ENCODE peak calls at places on chromosomes 12 and 14, in seven cellular contexts. One of them, this sample, is unnamed.
A peak's percentile ranks its signal among the peaks of the same experiment; 100 is the strongest.

GRCh38 chr12:71469235-71469873 is 29.8 kb downstream of the LGR5 start:
- DNase-seq in uterus: no peak
- DNase-seq in Peyer's patch: peak; percentile 56
- DNase-seq in stomach: no peak
- DNase-seq in gastrocnemius medialis: peak; percentile 29
- DNase-seq in transverse colon: no peak
- DNase-seq in esophagus squamous epithelium: no peak
- DNase-seq in this sample: no peak

GRCh38 chr12:31000751-31001150 is 72.9 kb upstream of the DDX11 start:
- DNase-seq in stomach: no peak
- DNase-seq in gastrocnemius medialis: no peak
- DNase-seq in uterus: no peak
- DNase-seq in esophagus squamous epithelium: no peak
- DNase-seq in Peyer's patch: peak; percentile 26
- DNase-seq in transverse colon: no peak
- DNase-seq in this sample: no peak

GRCh38 chr12:94312388-94312787 is 147.3 kb downstream of the CEP83 start:
- DNase-seq in transverse colon: no peak
- DNase-seq in gastrocnemius medialis: no peak
- DNase-seq in stomach: no peak
- DNase-seq in uterus: no peak
- DNase-seq in Peyer's patch: no peak
- DNase-seq in esophagus squamous epithelium: no peak
- DNase-seq in this sample: no peak

GRCh38 chr12:48794870-48795269 is 6.0 kb upstream of the ADCY6 start:
- DNase-seq in esophagus squamous epithelium: no peak
- DNase-seq in Peyer's patch: no peak
- DNase-seq in stomach: no peak
- DNase-seq in uterus: no peak
- DNase-seq in transverse colon: no peak
- DNase-seq in gastrocnemius medialis: no peak
- DNase-seq in this sample: no peak

GRCh38 chr12:99935608-99936007 is 49.1 kb downstream of the ANKS1B start:
- DNase-seq in gastrocnemius medialis: no peak
- DNase-seq in esophagus squamous epithelium: no peak
- DNase-seq in transverse colon: no peak
- DNase-seq in uterus: no peak
- DNase-seq in Peyer's patch: no peak
- DNase-seq in stomach: no peak
- DNase-seq in this sample: no peak

GRCh38 chr12:3718100-3718499 is 34.8 kb downstream of the CRACR2A start:
- DNase-seq in esophagus squamous epithelium: no peak
- DNase-seq in stomach: peak; percentile 39
- DNase-seq in Peyer's patch: no peak
- DNase-seq in transverse colon: no peak
- DNase-seq in uterus: no peak
- DNase-seq in gastrocnemius medialis: no peak
- DNase-seq in this sample: no peak

GRCh38 chr14:106372870-106373657 is 846.7 kb downstream of the TMEM121 start:
- DNase-seq in stomach: peak; percentile 73
- DNase-seq in esophagus squamous epithelium: no peak
- DNase-seq in transverse colon: peak; percentile 72
- DNase-seq in gastrocnemius medialis: no peak
- DNase-seq in Peyer's patch: peak; percentile 73
- DNase-seq in uterus: no peak
- DNase-seq in this sample: no peak

GRCh38 chr14:21846227-21846885 is 172.7 kb upstream of the OR4E1 start:
- DNase-seq in stomach: peak; percentile 40
- DNase-seq in gastrocnemius medialis: no peak
- DNase-seq in esophagus squamous epithelium: no peak
- DNase-seq in uterus: no peak
- DNase-seq in transverse colon: peak; percentile 49
- DNase-seq in Peyer's patch: no peak
- DNase-seq in this sample: peak; percentile 23

GRCh38 chr12:123543541-123543940 is 10.0 kb upstream of the RILPL1 start:
- DNase-seq in uterus: no peak
- DNase-seq in stomach: no peak
- DNase-seq in esophagus squamous epithelium: no peak
- DNase-seq in Peyer's patch: no peak
- DNase-seq in gastrocnemius medialis: no peak
- DNase-seq in transverse colon: no peak
- DNase-seq in this sample: no peak

GRCh38 chr12:15322164-15323054 is at the start of gene PTPRO:
- DNase-seq in gastrocnemius medialis: no peak
- DNase-seq in stomach: no peak
- DNase-seq in transverse colon: no peak
- DNase-seq in esophagus squamous epithelium: no peak
- DNase-seq in uterus: peak; percentile 17
- DNase-seq in Peyer's patch: no peak
- DNase-seq in this sample: no peak

GRCh38 chr14:101587403-101587998 is 26.2 kb downstream of the DIO3 start:
- DNase-seq in Peyer's patch: no peak
- DNase-seq in stomach: no peak
- DNase-seq in gastrocnemius medialis: no peak
- DNase-seq in esophagus squamous epithelium: no peak
- DNase-seq in transverse colon: no peak
- DNase-seq in uterus: no peak
- DNase-seq in this sample: no peak

GRCh38 chr14:59688224-59689170 is 111.9 kb upstream of the CCDC175 start:
- DNase-seq in esophagus squamous epithelium: no peak
- DNase-seq in transverse colon: peak; percentile 58
- DNase-seq in uterus: no peak
- DNase-seq in stomach: peak; percentile 44
- DNase-seq in gastrocnemius medialis: no peak
- DNase-seq in Peyer's patch: peak; percentile 48
- DNase-seq in this sample: peak; percentile 64

GRCh38 chr14:34522496-34522895 is 17.0 kb downstream of the EAPP start:
- DNase-seq in stomach: no peak
- DNase-seq in transverse colon: no peak
- DNase-seq in esophagus squamous epithelium: no peak
- DNase-seq in Peyer's patch: no peak
- DNase-seq in uterus: no peak
- DNase-seq in gastrocnemius medialis: no peak
- DNase-seq in this sample: no peak

GRCh38 chr12:14384783-14385638 is 19.5 kb downstream of the ATF7IP start:
- DNase-seq in Peyer's patch: no peak
- DNase-seq in uterus: peak; percentile 30
- DNase-seq in esophagus squamous epithelium: no peak
- DNase-seq in stomach: peak; percentile 41
- DNase-seq in transverse colon: peak; percentile 54
- DNase-seq in gastrocnemius medialis: peak; percentile 75
- DNase-seq in this sample: no peak

GRCh38 chr12:2372178-2372577 is 319.4 kb downstream of the CACNA1C start:
- DNase-seq in esophagus squamous epithelium: no peak
- DNase-seq in stomach: no peak
- DNase-seq in uterus: no peak
- DNase-seq in transverse colon: no peak
- DNase-seq in Peyer's patch: no peak
- DNase-seq in gastrocnemius medialis: no peak
- DNase-seq in this sample: no peak

GRCh38 chr12:12010277-12011031 is 60.3 kb upstream of the BCL2L14 start:
- DNase-seq in transverse colon: peak; percentile 41
- DNase-seq in uterus: no peak
- DNase-seq in stomach: no peak
- DNase-seq in esophagus squamous epithelium: peak; percentile 24
- DNase-seq in Peyer's patch: no peak
- DNase-seq in gastrocnemius medialis: peak; percentile 41
- DNase-seq in this sample: peak; percentile 40

GRCh38 chr12:68482660-68483059 is 128.0 kb upstream of the RAP1B start:
- DNase-seq in uterus: no peak
- DNase-seq in stomach: no peak
- DNase-seq in esophagus squamous epithelium: no peak
- DNase-seq in gastrocnemius medialis: no peak
- DNase-seq in Peyer's patch: no peak
- DNase-seq in transverse colon: peak; percentile 52
- DNase-seq in this sample: no peak

GRCh38 chr14:101838476-101838875 is 77.0 kb downstream of the PPP2R5C start:
- DNase-seq in gastrocnemius medialis: no peak
- DNase-seq in transverse colon: no peak
- DNase-seq in Peyer's patch: no peak
- DNase-seq in uterus: no peak
- DNase-seq in stomach: no peak
- DNase-seq in esophagus squamous epithelium: no peak
- DNase-seq in this sample: no peak

DNA sequence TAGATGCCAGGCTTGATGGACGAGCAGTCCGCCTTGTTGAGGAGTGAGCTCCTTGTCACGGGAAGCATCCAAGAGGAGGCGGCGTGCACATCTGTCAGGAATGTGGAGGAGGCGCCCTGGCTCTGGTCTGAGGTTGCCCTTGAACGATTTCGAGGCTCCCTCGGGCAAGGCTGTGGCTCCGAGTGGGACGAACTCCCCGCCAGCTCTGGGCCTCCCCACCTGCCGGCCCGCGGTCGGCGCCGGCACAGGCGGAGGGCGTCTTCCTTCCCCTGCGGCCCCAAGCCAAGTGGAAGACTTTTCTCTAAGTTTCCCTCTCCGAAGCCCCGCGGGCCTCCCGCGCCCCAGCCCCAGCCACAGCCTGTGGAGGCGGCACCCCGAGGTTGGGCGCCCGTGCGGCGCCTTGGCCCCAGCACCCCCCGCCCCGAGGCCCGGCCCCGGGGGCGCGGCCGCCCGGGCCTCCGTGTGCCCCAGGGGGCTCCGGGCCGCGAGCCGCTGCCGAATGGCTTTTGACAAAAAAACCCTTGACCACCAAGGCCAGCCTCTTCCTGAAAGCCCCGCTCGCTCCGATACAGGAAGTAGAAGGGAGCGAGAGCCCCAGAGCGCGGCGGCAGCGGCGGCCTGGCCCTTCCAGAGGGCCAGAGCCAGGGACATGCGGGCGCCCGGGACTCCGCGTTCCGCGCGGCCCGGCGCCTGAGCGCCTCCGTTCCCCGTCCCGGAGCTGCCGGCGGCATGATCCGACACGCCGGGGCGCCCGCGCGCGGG is at the start of gene RIN3:
- DNase-seq in esophagus squamous epithelium: peak; percentile 16
- DNase-seq in uterus: peak; percentile 53
- DNase-seq in stomach: no peak
- DNase-seq in transverse colon: peak; percentile 61
- DNase-seq in Peyer's patch: peak; percentile 73
- DNase-seq in gastrocnemius medialis: no peak
- DNase-seq in this sample: no peak
- TF ChIP-seq POLR2A in esophagus squamous epithelium: no peak
- TF ChIP-seq POLR2A in uterus: no peak
- TF ChIP-seq POLR2A in stomach: no peak
- TF ChIP-seq POLR2A in transverse colon: peak; percentile 49
- TF ChIP-seq POLR2A in Peyer's patch: no peak
- TF ChIP-seq POLR2A in gastrocnemius medialis: no peak
- TF ChIP-seq POLR2A in this sample: no peak

GRCh38 chr14:91115986-91116385 is 2.1 kb downstream of the DGLUCY start:
- DNase-seq in gastrocnemius medialis: no peak
- DNase-seq in stomach: peak; percentile 49
- DNase-seq in transverse colon: no peak
- DNase-seq in Peyer's patch: no peak
- DNase-seq in uterus: no peak
- DNase-seq in esophagus squamous epithelium: no peak
- DNase-seq in this sample: no peak
- H3K4me3 ChIP-seq in gastrocnemius medialis: peak overlapping the region; percentile 81
- H3K4me3 ChIP-seq in stomach: peak overlapping the region; percentile 67
- H3K4me3 ChIP-seq in transverse colon: peak overlapping the region; percentile 61
- H3K4me3 ChIP-seq in Peyer's patch: peak overlapping the region; percentile 64
- H3K4me3 ChIP-seq in uterus: no peak overlapping the region
- H3K4me3 ChIP-seq in esophagus squamous epithelium: peak overlapping the region; percentile 76
- H3K4me3 ChIP-seq in this sample: no peak overlapping the region

DNA sequence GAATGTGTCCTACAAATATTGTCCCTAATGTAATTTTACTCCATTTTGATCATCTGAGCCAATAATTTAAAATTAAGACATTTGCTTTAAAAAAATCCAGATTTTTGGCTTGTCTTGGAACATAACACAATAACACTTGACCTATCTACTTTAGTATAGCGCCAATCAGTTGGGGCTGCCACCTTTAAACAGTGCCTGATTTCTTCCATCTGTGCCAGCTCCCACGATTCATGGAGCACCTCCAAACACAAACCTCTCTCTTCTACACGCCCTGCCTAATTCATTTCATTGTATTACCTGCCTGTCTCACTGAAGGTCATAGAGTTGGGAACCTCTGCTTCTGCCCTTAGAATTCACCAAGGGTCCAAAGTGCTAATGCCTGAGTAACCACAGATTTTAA is 352.4 kb downstream of the TMEM132D start:
- DNase-seq in Peyer's patch: no peak
- DNase-seq in gastrocnemius medialis: no peak
- DNase-seq in esophagus squamous epithelium: no peak
- DNase-seq in transverse colon: no peak
- DNase-seq in uterus: no peak
- DNase-seq in stomach: no peak
- DNase-seq in this sample: no peak
- H3K9me3 ChIP-seq in Peyer's patch: no peaks in the 10 kb centered on the region
- H3K9me3 ChIP-seq in gastrocnemius medialis: no peaks in the 10 kb centered on the region
- H3K9me3 ChIP-seq in esophagus squamous epithelium: no peaks in the 10 kb centered on the region
- H3K9me3 ChIP-seq in transverse colon: peaks cover 6% of the 10 kb centered on the region
- H3K9me3 ChIP-seq in uterus: no peaks in the 10 kb centered on the region
- H3K9me3 ChIP-seq in stomach: peaks cover 11% of the 10 kb centered on the region
- H3K9me3 ChIP-seq in this sample: peaks cover 4% of the 10 kb centered on the region

GRCh38 chr14:50768220-50768619 is 62.7 kb downstream of the NIN start:
- DNase-seq in gastrocnemius medialis: no peak
- DNase-seq in stomach: no peak
- DNase-seq in Peyer's patch: no peak
- DNase-seq in esophagus squamous epithelium: no peak
- DNase-seq in transverse colon: no peak
- DNase-seq in uterus: no peak
- DNase-seq in this sample: no peak

GRCh38 chr14:50768693-50769092 is 62.3 kb downstream of the NIN start:
- DNase-seq in stomach: no peak
- DNase-seq in Peyer's patch: no peak
- DNase-seq in uterus: no peak
- DNase-seq in gastrocnemius medialis: no peak
- DNase-seq in esophagus squamous epithelium: no peak
- DNase-seq in transverse colon: no peak
- DNase-seq in this sample: no peak

GRCh38 chr14:50772361-50772760 is 58.6 kb downstream of the NIN start:
- DNase-seq in gastrocnemius medialis: no peak
- DNase-seq in esophagus squamous epithelium: no peak
- DNase-seq in stomach: no peak
- DNase-seq in Peyer's patch: no peak
- DNase-seq in uterus: no peak
- DNase-seq in transverse colon: no peak
- DNase-seq in this sample: no peak

GRCh38 chr14:50770586-50770985 is 60.4 kb downstream of the NIN start:
- DNase-seq in Peyer's patch: no peak
- DNase-seq in transverse colon: no peak
- DNase-seq in gastrocnemius medialis: no peak
- DNase-seq in uterus: no peak
- DNase-seq in stomach: no peak
- DNase-seq in esophagus squamous epithelium: no peak
- DNase-seq in this sample: no peak

DNA sequence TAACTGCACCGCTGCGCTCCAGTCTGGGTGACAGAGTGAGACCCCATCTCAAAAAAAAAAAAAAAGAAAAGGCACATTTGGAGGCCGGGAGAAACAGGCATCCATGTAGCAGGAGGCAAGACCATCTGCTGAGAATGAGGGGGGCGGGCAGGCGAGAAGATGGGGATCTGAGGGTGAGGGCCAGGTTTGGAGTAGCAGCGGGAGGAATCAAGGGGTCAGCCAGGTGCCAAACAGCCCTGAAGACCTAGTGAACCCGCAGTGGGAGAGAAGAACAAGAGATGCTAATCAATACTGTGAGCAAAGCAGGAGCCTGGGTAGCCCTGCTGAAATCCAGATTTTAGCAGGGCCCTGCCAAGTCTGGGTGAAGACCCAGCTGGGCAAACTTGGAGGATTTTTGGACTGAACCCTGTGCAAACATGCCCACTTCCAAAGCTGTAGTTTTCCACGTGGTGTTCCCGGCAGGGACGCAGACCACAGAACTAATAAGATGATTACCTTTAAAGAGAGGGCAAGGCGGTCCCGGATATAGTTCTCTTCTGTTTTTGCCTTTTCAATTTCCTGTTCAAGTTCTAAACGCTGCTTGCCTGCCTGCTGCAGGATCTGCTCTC is 61.0 kb downstream of the NIN start:
- DNase-seq in gastrocnemius medialis: no peak
- DNase-seq in transverse colon: no peak
- DNase-seq in uterus: no peak
- DNase-seq in stomach: peak; percentile 78
- DNase-seq in esophagus squamous epithelium: no peak
- DNase-seq in Peyer's patch: no peak
- DNase-seq in this sample: no peak
- TF ChIP-seq POLR2A in gastrocnemius medialis: no peak
- TF ChIP-seq POLR2A in transverse colon: no peak
- TF ChIP-seq POLR2A in uterus: no peak
- TF ChIP-seq POLR2A in stomach: no peak
- TF ChIP-seq POLR2A in esophagus squamous epithelium: no peak
- TF ChIP-seq POLR2A in Peyer's patch: no peak
- TF ChIP-seq POLR2A in this sample: no peak